ENCODE peak calls at places on chromosomes 16 and 17, in five cellular contexts. M is mesenchymal stem cell, J is mesendoderm, B is H9, C is IMR-90. H is an unnamed sample.
A peak's percentile ranks its signal among the peaks of the same experiment; 100 is the strongest.

GRCh38 chr17:16380640-16381495 is at the start of gene UBB:
- DNase-seq in M (peak; percentile 98), J (peak; percentile 99), B (peak; percentile 100), C (peak; percentile 99), H (peak; percentile 95)

GRCh38 chr16:12449795-12450194 is 353.9 kb downstream of the CPPED1 start:
- DNase-seq in M (no peak), C (peak; percentile 24), J (no peak), B (no peak), H (no peak)

GRCh38 chr16:66471264-66471663 is 44.2 kb downstream of the BEAN1 start:
- DNase-seq in M (no peak), B (no peak), J (no peak), C (no peak), H (no peak)

GRCh38 chr17:77317091-77317519 is 176.3 kb downstream of the SEC14L1 start:
- DNase-seq in B (no peak), J (no peak), C (no peak), M (peak; percentile 15), H (no peak)

GRCh38 chr16:57752581-57753447 is 17.2 kb downstream of the KATNB1 start:
- DNase-seq in B (no peak), J (no peak), M (no peak), C (no peak), H (no peak)

GRCh38 chr17:49071106-49071505 is 61.5 kb upstream of the B4GALNT2 start:
- DNase-seq in M (peak; percentile 74), B (no peak), C (peak; percentile 33), J (no peak), H (no peak)

GRCh38 chr17:76742958-76743357 is 5.0 kb downstream of the MFSD11 start:
- DNase-seq in J (no peak), M (no peak), C (no peak), B (no peak), H (no peak)

GRCh38 chr17:55442953-55443683 is 21.5 kb upstream of the MMD start:
- DNase-seq in M (peak; percentile 84), C (peak; percentile 72), J (no peak), B (no peak), H (no peak)

GRCh38 chr17:79866791-79867190 is 27.6 kb upstream of the CBX4 start:
- DNase-seq in B (no peak), J (no peak), M (no peak), C (no peak), H (no peak)

GRCh38 chr16:73037331-73037745 is 10.6 kb downstream of the ZFHX3 start:
- DNase-seq in J (peak; percentile 51), C (no peak), M (peak; percentile 56), B (no peak), H (no peak)

GRCh38 chr16:10579965-10580918 is at the start of gene EMP2:
- DNase-seq in M (peak; percentile 81), C (peak; percentile 65), B (peak; percentile 83), J (peak; percentile 87), H (peak; percentile 75)

GRCh38 chr17:64534187-64534586 is 27.4 kb downstream of the CEP95 start:
- DNase-seq in J (no peak), M (no peak), C (no peak), B (no peak), H (no peak)

GRCh38 chr16:50284131-50284911 is 18.0 kb downstream of the ADCY7 start:
- DNase-seq in M (no peak), J (no peak), C (no peak), B (no peak), H (no peak)

GRCh38 chr16:1960665-1961630 is 1.6 kb downstream of the NDUFB10 start:
- DNase-seq in J (peak; percentile 76), B (peak; percentile 66), M (peak; percentile 58), C (peak; percentile 50), H (no peak)

GRCh38 chr17:56595831-56596740 is 2.6 kb downstream of the NOG start:
- DNase-seq in B (peak; percentile 89), J (peak; percentile 94), C (peak; percentile 10), M (peak; percentile 34), H (peak; percentile 77)

GRCh38 chr16:81469183-81469677 is 24.6 kb downstream of the CMIP start:
- DNase-seq in B (no peak), J (no peak), M (no peak), C (no peak), H (no peak)

GRCh38 chr16:82368041-82368440 is 198.0 kb upstream of the MPHOSPH6 start:
- DNase-seq in M (peak; percentile 18), B (peak; percentile 55), C (peak; percentile 32), J (peak; percentile 70), H (no peak)

GRCh38 chr17:39920218-39921210 is 2.1 kb upstream of the GSDMB start:
- DNase-seq in C (no peak), J (no peak), M (no peak), B (no peak), H (no peak)

GRCh38 chr17:63537001-63537400 is 13.3 kb upstream of the DCAF7 start:
- DNase-seq in C (no peak), M (peak; percentile 30), J (no peak), B (no peak), H (no peak)

GRCh38 chr16:9437115-9437514 is 345.7 kb downstream of the HAPSTR1 start:
- DNase-seq in C (no peak), M (no peak), J (peak; percentile 57), B (peak; percentile 53), H (no peak)

GRCh38 chr17:38729886-38730525 is at the start of gene CISD3:
- DNase-seq in J (peak; percentile 84), B (peak; percentile 86), M (peak; percentile 83), C (peak; percentile 76), H (peak; percentile 84)

GRCh38 chr17:82664276-82664575 is 16.0 kb upstream of the WDR45B start:
- DNase-seq in M (no peak), C (no peak), B (no peak), J (no peak), H (no peak)

GRCh38 chr17:82663381-82664275 is 15.4 kb upstream of the WDR45B start:
- DNase-seq in J (no peak), B (no peak), C (no peak), M (no peak), H (no peak)

GRCh38 chr17:82665891-82666290 is 17.6 kb upstream of the WDR45B start:
- DNase-seq in M (no peak), B (no peak), J (no peak), C (no peak), H (no peak)

GRCh38 chr17:82665226-82665625 is 17.0 kb upstream of the WDR45B start:
- DNase-seq in J (no peak), C (no peak), B (no peak), M (no peak), H (no peak)

GRCh38 chr17:82664701-82665182 is 16.5 kb upstream of the WDR45B start:
- DNase-seq in J (no peak), C (no peak), M (no peak), B (no peak), H (no peak)
- H4K8ac ChIP-seq in J (no peak overlapping the region), C (no peak overlapping the region), M (no peak overlapping the region), B (no peak overlapping the region), H (peak overlapping the region; percentile 48)

GRCh38 chr17:7703584-7704574 is 1.1 kb upstream of the EFNB3 start:
- DNase-seq in M (peak; percentile 79), C (no peak), J (peak; percentile 98), B (peak; percentile 95), H (peak; percentile 85)

GRCh38 chr17:7705269-7706255 is 560 bp downstream of the EFNB3 start:
- DNase-seq in C (no peak), M (no peak), J (no peak), B (peak; percentile 69), H (no peak)

GRCh38 chr17:7706631-7707354 is 1.8 kb downstream of the EFNB3 start:
- DNase-seq in M (no peak), C (no peak), J (no peak), B (no peak), H (no peak)

GRCh38 chr17:7702776-7703175 is 2.2 kb upstream of the EFNB3 start:
- DNase-seq in C (no peak), J (no peak), M (no peak), B (no peak), H (no peak)

DNA sequence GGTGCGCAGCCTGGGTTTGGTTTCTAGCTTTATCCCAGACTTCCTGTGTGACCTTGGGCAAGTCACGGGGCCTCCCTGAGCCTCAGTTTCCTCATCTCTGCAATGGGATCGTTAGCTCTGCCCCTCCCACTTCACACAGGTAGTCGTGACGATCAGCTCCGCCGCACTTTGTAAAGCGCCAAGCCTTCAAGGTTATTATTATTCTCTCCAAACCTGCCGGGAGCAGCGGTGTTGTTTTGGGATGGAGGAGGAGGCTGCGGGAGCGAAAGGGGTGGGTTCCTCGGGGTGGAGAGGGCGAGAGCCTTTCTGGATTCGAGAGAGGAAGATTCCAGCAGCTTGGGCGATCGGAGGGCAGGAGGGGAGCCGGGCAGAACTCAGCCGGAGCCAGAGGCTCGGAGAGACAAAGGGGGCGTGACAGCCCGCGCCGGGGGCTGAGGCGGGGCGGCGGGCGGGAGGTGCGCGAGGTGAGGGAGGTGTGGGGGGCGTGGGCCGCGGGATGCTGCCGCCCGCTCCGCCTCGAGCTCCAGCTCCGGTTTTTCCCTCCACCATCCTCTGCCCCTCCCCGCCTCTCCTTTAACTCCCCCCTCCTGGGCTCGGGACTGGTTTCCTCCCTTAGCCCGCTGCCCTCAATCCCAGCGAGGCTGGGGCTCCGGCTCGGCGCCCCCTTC is at the start of gene EFNB3:
- DNase-seq in M (peak; percentile 38), B (peak; percentile 91), C (no peak), J (peak; percentile 88), H (peak; percentile 75)
- H3K4me2 ChIP-seq in M (peak within 1 kb of the TSS; percentile 87), B (peak within 1 kb of the TSS; percentile 93), C (peak within 1 kb of the TSS; percentile 80), J (peak within 1 kb of the TSS; percentile 91), H (peak within 1 kb of the TSS; percentile 81)

GRCh38 chr16:88902744-88903143 is 36.3 kb upstream of the PABPN1L start:
- DNase-seq in M (no peak), B (no peak), J (no peak), C (no peak), H (no peak)
- H4K8ac ChIP-seq in M (no peak overlapping the region), B (no peak overlapping the region), J (no peak overlapping the region), C (no peak overlapping the region), H (peak overlapping the region; percentile 1)

GRCh38 chr17:34259151-34259550 is 4.1 kb downstream of the CCL2 start:
- DNase-seq in M (no peak), J (no peak), B (no peak), C (peak; percentile 28), H (no peak)

GRCh38 chr17:34255381-34255732 is 272 bp downstream of the CCL2 start:
- DNase-seq in B (no peak), M (no peak), J (no peak), C (no peak), H (no peak)

GRCh38 chr17:34257986-34258326 is 2.9 kb downstream of the CCL2 start:
- DNase-seq in J (no peak), M (no peak), C (no peak), B (no peak), H (no peak)

GRCh38 chr17:34255841-34256240 is 756 bp downstream of the CCL2 start:
- DNase-seq in C (no peak), M (no peak), B (no peak), J (no peak), H (no peak)

DNA sequence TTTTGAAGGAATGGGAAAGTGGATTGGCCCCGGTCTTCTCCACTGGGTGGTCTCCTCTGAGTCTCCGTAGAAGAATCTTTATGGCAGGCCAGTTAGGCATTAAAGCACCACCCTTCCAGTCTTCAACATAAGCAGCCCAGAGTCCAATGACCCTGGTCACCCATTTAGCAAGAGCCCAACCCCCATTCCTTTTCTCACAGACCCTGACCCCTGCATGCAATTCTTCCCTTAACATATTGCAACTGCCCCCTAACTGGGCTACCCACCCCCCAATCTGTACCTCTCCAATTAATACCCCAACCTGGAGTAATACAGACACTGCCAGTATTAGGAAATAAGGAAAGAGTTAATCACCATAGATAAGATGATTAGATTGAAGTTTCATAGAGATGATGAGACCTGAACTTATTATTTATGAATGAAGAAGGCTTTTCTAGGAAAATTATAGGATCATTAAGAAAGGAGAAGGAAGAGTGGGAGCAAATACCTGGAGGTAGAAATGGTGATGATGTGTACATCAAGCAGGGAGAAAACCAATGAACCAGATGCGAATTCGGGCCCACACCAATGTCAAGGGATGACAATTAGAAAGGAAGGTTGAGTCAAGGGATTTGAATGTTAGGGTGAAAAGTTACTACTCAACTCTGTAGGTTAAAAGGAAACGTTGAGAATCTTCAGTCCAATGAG is 2.4 kb downstream of the CCL2 start:
- DNase-seq in B (no peak), J (no peak), M (no peak), C (peak; percentile 35), H (no peak)
- H3K4me2 ChIP-seq in B (no peak overlapping the region), J (no peak overlapping the region), M (no peak overlapping the region), C (no peak overlapping the region), H (no peak overlapping the region)